ENCODE peak calls at places on chromosomes 3 and 15, in five cellular contexts. J, Y, R, M and E are unnamed samples.

GRCh38 chr3:110166791-110167190 is 829.4 kb upstream of the DPPA4 start:
- DNase-seq in R (no peak), J (no peak), Y (no peak), M (no peak), E (no peak)

GRCh38 chr15:75455424-75455981 is 4.0 kb upstream of the SIN3A start:
- DNase-seq in Y (peak), M (no peak), R (peak), J (peak), E (peak)

GRCh38 chr3:102299125-102299877 is 135.5 kb upstream of the ZPLD1 start:
- DNase-seq in R (no peak), J (no peak), Y (no peak), M (no peak), E (no peak)

GRCh38 chr3:33152363-33153360 is 38.8 kb downstream of the CRTAP start:
- DNase-seq in J (no peak), R (no peak), M (no peak), Y (no peak), E (no peak)

GRCh38 chr3:53196575-53197407 is 35.8 kb downstream of the PRKCD start:
- DNase-seq in J (no peak), R (peak), M (no peak), Y (no peak), E (peak)

GRCh38 chr15:93037341-93038063 is 51.5 kb downstream of the RGMA start:
- DNase-seq in M (no peak), J (no peak), Y (no peak), R (peak), E (no peak)

GRCh38 chr3:137035631-137036030 is 77.8 kb downstream of the IL20RB start:
- DNase-seq in M (no peak), R (peak), Y (no peak), J (peak), E (no peak)

GRCh38 chr3:23372296-23372695 is 169.2 kb downstream of the UBE2E2 start:
- DNase-seq in R (no peak), Y (no peak), M (no peak), J (no peak), E (no peak)

GRCh38 chr3:157086775-157087174 is 73.2 kb downstream of the CCNL1 start:
- DNase-seq in J (no peak), M (no peak), R (no peak), Y (no peak), E (no peak)

GRCh38 chr3:159672728-159673471 is 315.7 kb upstream of the IL12A start:
- DNase-seq in Y (no peak), R (no peak), M (no peak), J (no peak), E (no peak)

GRCh38 chr3:100042577-100042981 is 71.7 kb downstream of the FILIP1L start:
- DNase-seq in Y (no peak), M (no peak), R (no peak), J (no peak), E (no peak)

GRCh38 chr3:180612363-180612762 is 10.4 kb downstream of the TTC14 start:
- DNase-seq in Y (no peak), R (no peak), M (no peak), J (no peak), E (no peak)

GRCh38 chr3:44080507-44080906 is 161.2 kb upstream of the TOPAZ1 start:
- DNase-seq in M (no peak), J (no peak), Y (no peak), R (no peak), E (no peak)

GRCh38 chr3:169623971-169624370 is 39.5 kb downstream of the MECOM start:
- DNase-seq in J (no peak), M (no peak), Y (no peak), R (no peak), E (no peak)

DNA sequence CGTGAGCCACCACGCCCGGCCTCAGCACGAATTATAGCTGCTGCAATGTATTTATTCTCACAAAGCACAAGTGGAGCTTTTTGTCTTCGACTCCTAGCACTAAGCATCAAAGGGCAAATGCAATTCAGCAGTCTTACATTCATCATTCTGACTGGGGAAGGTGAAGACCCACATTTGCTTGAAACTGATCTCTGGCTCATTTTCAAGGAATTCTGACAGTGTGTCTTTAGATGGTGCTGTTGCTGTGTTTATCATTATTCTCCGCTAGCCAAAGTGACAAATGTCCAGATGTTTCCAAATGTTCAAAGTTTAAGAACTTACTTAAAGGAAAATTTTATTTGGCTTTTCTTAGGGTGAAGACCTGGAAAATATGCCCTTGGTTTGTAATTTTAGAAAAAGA is 55.9 kb downstream of the SGO1 start:
- DNase-seq in J (no peak), M (no peak), R (no peak), Y (no peak), E (no peak)
- TF ChIP-seq CTCF in J (no peak), M (no peak), R (peak), Y (no peak), E (no peak)

GRCh38 chr3:37603722-37604121 is 258.0 kb upstream of the CTDSPL start:
- DNase-seq in Y (no peak), R (no peak), M (no peak), J (no peak), E (no peak)
- TF ChIP-seq CTCF in Y (no peak), R (no peak), M (no peak), J (no peak), E (no peak)

GRCh38 chr15:98292442-98293240 is 332.1 kb downstream of the ARRDC4 start:
- DNase-seq in M (no peak), J (peak), R (peak), Y (no peak), E (peak)
- TF ChIP-seq CTCF in M (peak), J (peak), R (peak), Y (no peak), E (peak)

GRCh38 chr15:81000144-81000625 is 538 bp upstream of the TLNRD1 start:
- DNase-seq in Y (no peak), R (peak), J (no peak), M (no peak), E (no peak)
- TF ChIP-seq CTCF in Y (no peak), R (no peak), J (no peak), M (no peak), E (no peak)

GRCh38 chr3:62559831-62560445 is 186.6 kb upstream of the FEZF2 start:
- DNase-seq in R (peak), J (no peak), M (peak), Y (no peak), E (no peak)

GRCh38 chr3:62557983-62558382 is 184.6 kb upstream of the FEZF2 start:
- DNase-seq in M (no peak), Y (no peak), R (no peak), J (no peak), E (no peak)

GRCh38 chr3:62556121-62556520 is 182.8 kb upstream of the FEZF2 start:
- DNase-seq in M (no peak), R (no peak), Y (no peak), J (no peak), E (no peak)

GRCh38 chr3:62557450-62557849 is 184.1 kb upstream of the FEZF2 start:
- DNase-seq in J (no peak), R (no peak), M (no peak), Y (no peak), E (no peak)

DNA sequence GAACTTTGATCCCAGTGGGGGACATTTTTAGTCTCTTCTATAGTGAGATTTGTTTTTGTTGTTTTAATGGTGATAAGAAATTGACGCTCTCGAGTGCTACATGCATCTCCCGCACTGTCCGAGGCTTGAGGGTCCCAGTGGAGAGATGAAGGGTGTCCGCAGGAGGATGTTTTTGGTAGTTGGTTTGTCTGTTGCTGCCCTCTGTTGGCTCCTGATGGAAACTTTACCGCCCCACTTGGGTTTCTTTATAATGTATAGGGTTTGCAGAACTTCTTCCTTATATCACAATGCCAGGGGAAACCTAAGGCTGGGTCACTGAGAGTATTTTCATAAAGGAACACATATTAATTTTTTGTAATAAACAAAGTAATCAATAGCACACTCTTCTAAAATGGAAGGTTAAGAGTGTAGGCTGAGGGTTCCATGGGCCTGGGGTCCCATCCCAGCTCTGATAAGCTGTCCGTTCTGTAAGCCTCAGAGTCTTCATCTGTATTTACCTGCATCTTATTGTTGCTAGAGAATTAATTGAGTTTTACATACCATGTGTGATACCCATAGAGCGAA is 185.3 kb upstream of the FEZF2 start:
- DNase-seq in R (peak), M (no peak), Y (no peak), J (peak), E (peak)
- TF ChIP-seq CTCF in R (peak), M (peak), Y (no peak), J (peak), E (peak)

GRCh38 chr3:66998075-66998898 is at the start of gene KBTBD8:
- DNase-seq in Y (peak), M (peak), J (peak), R (peak), E (peak)
- TF ChIP-seq CTCF in Y (no peak), M (no peak), J (no peak), R (no peak), E (no peak)

DNA sequence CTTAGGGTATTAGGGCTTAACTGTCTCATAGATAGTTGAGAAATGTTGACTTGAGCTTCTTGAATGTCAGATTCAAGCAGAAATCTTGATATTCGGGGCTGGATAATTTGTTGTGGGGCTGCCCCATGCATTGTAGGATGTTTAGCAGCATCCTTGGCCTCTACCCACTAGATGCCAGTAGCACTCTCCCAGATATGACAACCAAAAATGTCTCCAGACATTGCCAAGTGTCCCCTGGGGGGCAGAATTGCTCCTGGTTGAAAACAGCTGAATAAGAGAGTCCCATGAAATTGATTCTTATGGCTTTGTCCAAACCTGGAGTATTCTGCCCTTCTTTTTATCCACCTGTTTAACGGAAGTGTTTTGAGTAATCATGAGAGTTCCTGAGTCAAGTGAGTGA is 15.9 kb upstream of the LCMT2 start:
- DNase-seq in M (no peak), J (no peak), R (no peak), Y (no peak), E (no peak)
- TF ChIP-seq CTCF in M (no peak), J (no peak), R (no peak), Y (no peak), E (no peak)